ENCODE peak calls at places on chromosomes 7 and 10, in nine cellular contexts. G, A, W, J, Q, I, V, Z and N are unnamed samples.

GRCh38 chr7:12714436-12714737 is 27.0 kb downstream of the ARL4A start:
- DNase-seq in V (no peak), G (no peak), Z (no peak), Q (no peak), A (no peak), I (no peak), J (no peak), W (no peak), N (no peak)

GRCh38 chr10:122701652-122702051 is 2.0 kb upstream of the C10orf120 start:
- DNase-seq in G (no peak), I (no peak), W (no peak), A (no peak), Q (no peak), V (no peak), J (no peak), Z (no peak), N (no peak)

GRCh38 chr10:75736889-75737610 is 305.6 kb downstream of the LRMDA start:
- DNase-seq in I (no peak), Z (no peak), G (no peak), W (no peak), J (no peak), Q (no peak), V (no peak), A (no peak), N (no peak)

GRCh38 chr10:110568055-110568735 is 700 bp downstream of the SMC3 start:
- DNase-seq in W (peak; percentile 16), Z (peak; percentile 35), A (peak; percentile 30), V (peak; percentile 62), J (peak; percentile 35), I (peak; percentile 44), Q (peak; percentile 57), G (peak; percentile 18), N (peak; percentile 25)

GRCh38 chr7:122893486-122893885 is 7.2 kb upstream of the CADPS2 start:
- DNase-seq in Z (no peak), I (no peak), W (no peak), Q (no peak), G (no peak), J (no peak), V (no peak), A (no peak), N (no peak)

GRCh38 chr10:111821876-111822275 is 361.7 kb downstream of the GPAM start:
- DNase-seq in W (no peak), J (no peak), Z (no peak), A (no peak), I (no peak), V (no peak), G (no peak), Q (no peak), N (no peak)

GRCh38 chr10:2207246-2207922 is 470.1 kb upstream of the ADARB2 start:
- DNase-seq in J (no peak), Z (no peak), W (no peak), G (no peak), I (no peak), A (no peak), Q (no peak), V (no peak), N (no peak)

GRCh38 chr10:31166606-31167005 is 134.9 kb upstream of the ZNF438 start:
- DNase-seq in W (no peak), V (no peak), J (no peak), Z (no peak), I (no peak), G (no peak), A (no peak), Q (no peak), N (no peak)

GRCh38 chr10:122441961-122442360 is 12.5 kb upstream of the ARMS2 start:
- DNase-seq in W (peak; percentile 39), Z (no peak), J (no peak), G (no peak), I (peak; percentile 70), V (peak; percentile 16), Q (no peak), A (peak; percentile 83), N (peak; percentile 77)

GRCh38 chr7:87345962-87346371 is 503 bp downstream of the CROT start:
- DNase-seq in V (no peak), I (no peak), Z (no peak), J (peak; percentile 16), G (no peak), W (no peak), Q (no peak), A (peak; percentile 33), N (no peak)

GRCh38 chr7:55552320-55553086 is 19.8 kb downstream of the VOPP1 start:
- DNase-seq in W (peak; percentile 60), J (no peak), I (peak; percentile 82), Z (no peak), Q (no peak), A (peak; percentile 92), G (no peak), V (no peak), N (peak; percentile 55)

GRCh38 chr7:91330378-91331295 is 66.4 kb downstream of the FZD1 start:
- DNase-seq in Z (no peak), A (no peak), J (no peak), V (no peak), G (no peak), I (no peak), W (no peak), Q (no peak), N (no peak)

GRCh38 chr7:135217645-135218509 is 6.6 kb upstream of the WDR91 start:
- DNase-seq in G (no peak), V (no peak), Z (no peak), J (no peak), W (no peak), I (no peak), Q (no peak), A (peak; percentile 78), N (no peak)

GRCh38 chr7:21757537-21758282 is 188.0 kb downstream of the CDCA7L start:
- DNase-seq in A (no peak), W (no peak), Q (no peak), V (no peak), I (no peak), G (no peak), Z (peak; percentile 35), J (peak; percentile 6), N (no peak)

GRCh38 chr10:103550229-103550628 is 56.7 kb downstream of the NEURL1 start:
- DNase-seq in J (no peak), I (no peak), G (no peak), Z (no peak), W (no peak), Q (no peak), A (no peak), V (no peak), N (no peak)

GRCh38 chr10:77537720-77538373 is 99.8 kb downstream of the KCNMA1 start:
- DNase-seq in I (no peak), G (no peak), J (no peak), V (no peak), Z (no peak), Q (no peak), A (no peak), W (peak; percentile 70), N (no peak)

GRCh38 chr10:83680470-83680891 is 458.8 kb upstream of the GHITM start:
- DNase-seq in G (peak; percentile 31), I (no peak), A (no peak), Q (peak; percentile 20), W (no peak), V (no peak), J (no peak), Z (no peak), N (no peak)

GRCh38 chr10:55631071-55631654 is 729.9 kb downstream of the ZWINT start:
- DNase-seq in G (peak; percentile 60), I (no peak), V (peak; percentile 83), W (peak; percentile 12), J (peak; percentile 83), A (peak; percentile 73), Q (peak; percentile 22), Z (peak; percentile 44), N (peak; percentile 27)

GRCh38 chr7:155941688-155942087 is 129.4 kb upstream of the SHH start:
- DNase-seq in J (no peak), A (no peak), Z (no peak), I (no peak), V (no peak), G (no peak), Q (no peak), W (no peak), N (no peak)

GRCh38 chr10:93413252-93413689 is 68.9 kb downstream of the MYOF start:
- DNase-seq in Z (no peak), J (no peak), A (no peak), G (no peak), Q (peak; percentile 6), I (peak; percentile 39), W (no peak), V (no peak), N (no peak)

GRCh38 chr7:15839415-15840100 is 153.1 kb upstream of the MEOX2 start:
- DNase-seq in G (peak; percentile 96), I (peak; percentile 43), J (no peak), Z (peak; percentile 33), A (peak; percentile 37), Q (no peak), W (peak; percentile 31), V (no peak), N (no peak)